ENCODE peak calls at places on chromosome 14, in ten cellular contexts. One of them, this sample, is unnamed.

GRCh38 chr14:99532310-99532709 is 51.1 kb downstream of the CCNK start:
- DNase-seq in hepatocyte: no peak
- DNase-seq in fibroblast of mammary gland: no peak
- DNase-seq in fibroblast of lung: no peak
- DNase-seq in endothelial cell: no peak
- DNase-seq in progenitor cell of endocrine pancreas: no peak
- DNase-seq in esophagus muscularis mucosa: no peak
- DNase-seq in lower lobe of right lung: no peak
- DNase-seq in type B pancreatic cell: no peak
- DNase-seq in HFF-Myc: no peak
- DNase-seq in this sample: no peak

GRCh38 chr14:54175298-54175942 is 218.8 kb upstream of the BMP4 start:
- DNase-seq in hepatocyte: peak; percentile 88
- DNase-seq in fibroblast of mammary gland: peak; percentile 77
- DNase-seq in fibroblast of lung: peak; percentile 83
- DNase-seq in endothelial cell: peak; percentile 74
- DNase-seq in progenitor cell of endocrine pancreas: peak; percentile 53
- DNase-seq in esophagus muscularis mucosa: no peak
- DNase-seq in lower lobe of right lung: no peak
- DNase-seq in type B pancreatic cell: no peak
- DNase-seq in HFF-Myc: peak; percentile 88
- DNase-seq in this sample: peak; percentile 57

GRCh38 chr14:102215522-102216250 is 76.0 kb downstream of the WDR20 start:
- DNase-seq in hepatocyte: no peak
- DNase-seq in fibroblast of mammary gland: peak; percentile 42
- DNase-seq in fibroblast of lung: no peak
- DNase-seq in endothelial cell: no peak
- DNase-seq in progenitor cell of endocrine pancreas: no peak
- DNase-seq in esophagus muscularis mucosa: no peak
- DNase-seq in lower lobe of right lung: no peak
- DNase-seq in type B pancreatic cell: no peak
- DNase-seq in HFF-Myc: no peak
- DNase-seq in this sample: no peak

GRCh38 chr14:74405663-74406062 is 20.3 kb downstream of the SYNDIG1L start:
- DNase-seq in hepatocyte: no peak
- DNase-seq in fibroblast of mammary gland: no peak
- DNase-seq in fibroblast of lung: no peak
- DNase-seq in endothelial cell: no peak
- DNase-seq in progenitor cell of endocrine pancreas: no peak
- DNase-seq in esophagus muscularis mucosa: no peak
- DNase-seq in lower lobe of right lung: peak; percentile 34
- DNase-seq in type B pancreatic cell: no peak
- DNase-seq in HFF-Myc: no peak
- DNase-seq in this sample: no peak

GRCh38 chr14:27672047-27672446 is 1074.2 kb upstream of the NOVA1 start:
- DNase-seq in hepatocyte: no peak
- DNase-seq in fibroblast of mammary gland: no peak
- DNase-seq in fibroblast of lung: peak; percentile 9
- DNase-seq in endothelial cell: no peak
- DNase-seq in progenitor cell of endocrine pancreas: no peak
- DNase-seq in esophagus muscularis mucosa: no peak
- DNase-seq in lower lobe of right lung: no peak
- DNase-seq in type B pancreatic cell: no peak
- DNase-seq in HFF-Myc: no peak
- DNase-seq in this sample: no peak

GRCh38 chr14:98578204-98578603 is 693.8 kb downstream of the BCL11B start:
- DNase-seq in hepatocyte: peak; percentile 28
- DNase-seq in fibroblast of mammary gland: peak; percentile 1
- DNase-seq in fibroblast of lung: no peak
- DNase-seq in endothelial cell: no peak
- DNase-seq in progenitor cell of endocrine pancreas: no peak
- DNase-seq in esophagus muscularis mucosa: no peak
- DNase-seq in lower lobe of right lung: no peak
- DNase-seq in type B pancreatic cell: no peak
- DNase-seq in HFF-Myc: no peak
- DNase-seq in this sample: no peak

GRCh38 chr14:60229614-60230013 is 19.4 kb upstream of the PPM1A start:
- DNase-seq in hepatocyte: no peak
- DNase-seq in fibroblast of mammary gland: no peak
- DNase-seq in fibroblast of lung: no peak
- DNase-seq in endothelial cell: no peak
- DNase-seq in progenitor cell of endocrine pancreas: no peak
- DNase-seq in esophagus muscularis mucosa: no peak
- DNase-seq in lower lobe of right lung: no peak
- DNase-seq in type B pancreatic cell: no peak
- DNase-seq in HFF-Myc: no peak
- DNase-seq in this sample: no peak

GRCh38 chr14:77372304-77372841 is 4.5 kb downstream of the TMED8 start:
- DNase-seq in hepatocyte: no peak
- DNase-seq in fibroblast of mammary gland: peak; percentile 64
- DNase-seq in fibroblast of lung: peak; percentile 65
- DNase-seq in endothelial cell: no peak
- DNase-seq in progenitor cell of endocrine pancreas: no peak
- DNase-seq in esophagus muscularis mucosa: no peak
- DNase-seq in lower lobe of right lung: no peak
- DNase-seq in type B pancreatic cell: no peak
- DNase-seq in HFF-Myc: no peak
- DNase-seq in this sample: no peak

GRCh38 chr14:34122650-34123049 is 171.8 kb upstream of the EGLN3 start:
- DNase-seq in hepatocyte: no peak
- DNase-seq in fibroblast of mammary gland: no peak
- DNase-seq in fibroblast of lung: no peak
- DNase-seq in endothelial cell: no peak
- DNase-seq in progenitor cell of endocrine pancreas: no peak
- DNase-seq in esophagus muscularis mucosa: no peak
- DNase-seq in lower lobe of right lung: no peak
- DNase-seq in type B pancreatic cell: no peak
- DNase-seq in HFF-Myc: no peak
- DNase-seq in this sample: no peak

GRCh38 chr14:34119107-34119858 is 168.4 kb upstream of the EGLN3 start:
- DNase-seq in hepatocyte: no peak
- DNase-seq in fibroblast of mammary gland: no peak
- DNase-seq in fibroblast of lung: no peak
- DNase-seq in endothelial cell: no peak
- DNase-seq in progenitor cell of endocrine pancreas: no peak
- DNase-seq in esophagus muscularis mucosa: no peak
- DNase-seq in lower lobe of right lung: no peak
- DNase-seq in type B pancreatic cell: no peak
- DNase-seq in HFF-Myc: no peak
- DNase-seq in this sample: no peak

GRCh38 chr14:34124585-34124984 is 173.7 kb upstream of the EGLN3 start:
- DNase-seq in hepatocyte: no peak
- DNase-seq in fibroblast of mammary gland: no peak
- DNase-seq in fibroblast of lung: no peak
- DNase-seq in endothelial cell: no peak
- DNase-seq in progenitor cell of endocrine pancreas: no peak
- DNase-seq in esophagus muscularis mucosa: no peak
- DNase-seq in lower lobe of right lung: no peak
- DNase-seq in type B pancreatic cell: no peak
- DNase-seq in HFF-Myc: no peak
- DNase-seq in this sample: no peak

GRCh38 chr14:34122081-34122480 is 171.2 kb upstream of the EGLN3 start:
- DNase-seq in hepatocyte: no peak
- DNase-seq in fibroblast of mammary gland: no peak
- DNase-seq in fibroblast of lung: no peak
- DNase-seq in endothelial cell: no peak
- DNase-seq in progenitor cell of endocrine pancreas: no peak
- DNase-seq in esophagus muscularis mucosa: no peak
- DNase-seq in lower lobe of right lung: no peak
- DNase-seq in type B pancreatic cell: no peak
- DNase-seq in HFF-Myc: no peak
- DNase-seq in this sample: no peak

DNA sequence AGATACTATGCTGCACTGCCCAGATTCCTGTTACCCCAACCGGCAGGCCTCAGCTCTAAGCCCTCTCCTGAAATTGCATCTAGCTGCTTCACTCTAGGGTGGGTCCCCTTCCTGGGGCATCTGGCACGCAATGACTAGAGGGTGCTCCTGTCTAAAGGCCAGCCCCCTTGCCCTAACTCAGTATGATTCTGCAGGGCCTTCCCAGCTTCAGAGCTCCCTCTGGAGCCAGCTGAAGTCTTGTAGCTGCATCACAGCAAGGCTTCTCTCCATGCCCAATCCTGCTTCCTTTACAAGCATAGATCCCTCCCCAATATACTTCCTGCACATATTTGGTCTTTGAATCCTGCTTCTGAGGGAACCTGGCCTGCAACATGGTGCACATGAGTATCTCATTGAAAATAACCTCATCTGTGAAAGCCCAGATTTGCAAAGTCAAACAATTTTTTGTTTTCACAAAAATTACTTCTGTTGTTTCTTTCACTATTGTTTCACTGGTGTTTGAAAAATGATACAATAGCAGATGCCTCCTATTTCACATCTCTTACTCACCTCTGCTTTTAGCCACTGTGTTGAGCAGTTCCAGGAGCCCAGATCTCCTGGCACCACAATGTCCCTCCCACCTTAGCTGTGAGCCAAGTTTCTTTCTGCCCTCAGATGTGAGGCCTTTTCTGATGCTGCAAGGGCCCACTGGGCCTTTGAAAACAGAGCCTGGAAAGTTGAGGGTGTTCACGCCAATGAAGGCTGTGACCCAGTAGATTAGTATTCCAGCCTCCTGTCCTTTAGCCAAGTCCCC is 169.5 kb upstream of the EGLN3 start:
- DNase-seq in hepatocyte: no peak
- DNase-seq in fibroblast of mammary gland: peak; percentile 6
- DNase-seq in fibroblast of lung: no peak
- DNase-seq in endothelial cell: no peak
- DNase-seq in progenitor cell of endocrine pancreas: no peak
- DNase-seq in esophagus muscularis mucosa: no peak
- DNase-seq in lower lobe of right lung: no peak
- DNase-seq in type B pancreatic cell: no peak
- DNase-seq in HFF-Myc: no peak
- DNase-seq in this sample: no peak
- TF ChIP-seq CTCF in hepatocyte: no peak
- TF ChIP-seq CTCF in fibroblast of mammary gland: no peak
- TF ChIP-seq CTCF in fibroblast of lung: no peak
- TF ChIP-seq CTCF in endothelial cell: no peak
- TF ChIP-seq CTCF in progenitor cell of endocrine pancreas: no peak
- TF ChIP-seq CTCF in esophagus muscularis mucosa: no peak
- TF ChIP-seq CTCF in lower lobe of right lung: no peak
- TF ChIP-seq CTCF in type B pancreatic cell: no peak
- TF ChIP-seq CTCF in HFF-Myc: no peak
- TF ChIP-seq CTCF in this sample: no peak

GRCh38 chr14:49950275-49951250 is 57.7 kb downstream of the ARF6 start:
- DNase-seq in hepatocyte: no peak
- DNase-seq in fibroblast of mammary gland: peak; percentile 15
- DNase-seq in fibroblast of lung: no peak
- DNase-seq in endothelial cell: no peak
- DNase-seq in progenitor cell of endocrine pancreas: no peak
- DNase-seq in esophagus muscularis mucosa: no peak
- DNase-seq in lower lobe of right lung: peak; percentile 81
- DNase-seq in type B pancreatic cell: no peak
- DNase-seq in HFF-Myc: no peak
- DNase-seq in this sample: no peak

GRCh38 chr14:49942090-49942489 is 49.2 kb downstream of the ARF6 start:
- DNase-seq in hepatocyte: no peak
- DNase-seq in fibroblast of mammary gland: no peak
- DNase-seq in fibroblast of lung: no peak
- DNase-seq in endothelial cell: no peak
- DNase-seq in progenitor cell of endocrine pancreas: no peak
- DNase-seq in esophagus muscularis mucosa: no peak
- DNase-seq in lower lobe of right lung: no peak
- DNase-seq in type B pancreatic cell: no peak
- DNase-seq in HFF-Myc: no peak
- DNase-seq in this sample: no peak

GRCh38 chr14:49945448-49946319 is 52.8 kb downstream of the ARF6 start:
- DNase-seq in hepatocyte: no peak
- DNase-seq in fibroblast of mammary gland: no peak
- DNase-seq in fibroblast of lung: no peak
- DNase-seq in endothelial cell: no peak
- DNase-seq in progenitor cell of endocrine pancreas: no peak
- DNase-seq in esophagus muscularis mucosa: no peak
- DNase-seq in lower lobe of right lung: no peak
- DNase-seq in type B pancreatic cell: no peak
- DNase-seq in HFF-Myc: no peak
- DNase-seq in this sample: no peak

GRCh38 chr14:49944501-49944900 is 51.6 kb downstream of the ARF6 start:
- DNase-seq in hepatocyte: no peak
- DNase-seq in fibroblast of mammary gland: no peak
- DNase-seq in fibroblast of lung: no peak
- DNase-seq in endothelial cell: no peak
- DNase-seq in progenitor cell of endocrine pancreas: no peak
- DNase-seq in esophagus muscularis mucosa: no peak
- DNase-seq in lower lobe of right lung: no peak
- DNase-seq in type B pancreatic cell: no peak
- DNase-seq in HFF-Myc: no peak
- DNase-seq in this sample: no peak

GRCh38 chr14:49946320-49947141 is 53.6 kb downstream of the ARF6 start:
- DNase-seq in hepatocyte: peak; percentile 72
- DNase-seq in fibroblast of mammary gland: peak; percentile 65
- DNase-seq in fibroblast of lung: peak; percentile 65
- DNase-seq in endothelial cell: no peak
- DNase-seq in progenitor cell of endocrine pancreas: no peak
- DNase-seq in esophagus muscularis mucosa: no peak
- DNase-seq in lower lobe of right lung: no peak
- DNase-seq in type B pancreatic cell: no peak
- DNase-seq in HFF-Myc: peak; percentile 79
- DNase-seq in this sample: no peak
- TF ChIP-seq CTCF in hepatocyte: no peak
- TF ChIP-seq CTCF in fibroblast of mammary gland: no peak
- TF ChIP-seq CTCF in fibroblast of lung: no peak
- TF ChIP-seq CTCF in endothelial cell: no peak
- TF ChIP-seq CTCF in progenitor cell of endocrine pancreas: no peak
- TF ChIP-seq CTCF in esophagus muscularis mucosa: no peak
- TF ChIP-seq CTCF in lower lobe of right lung: no peak
- TF ChIP-seq CTCF in type B pancreatic cell: no peak
- TF ChIP-seq CTCF in HFF-Myc: no peak
- TF ChIP-seq CTCF in this sample: no peak

DNA sequence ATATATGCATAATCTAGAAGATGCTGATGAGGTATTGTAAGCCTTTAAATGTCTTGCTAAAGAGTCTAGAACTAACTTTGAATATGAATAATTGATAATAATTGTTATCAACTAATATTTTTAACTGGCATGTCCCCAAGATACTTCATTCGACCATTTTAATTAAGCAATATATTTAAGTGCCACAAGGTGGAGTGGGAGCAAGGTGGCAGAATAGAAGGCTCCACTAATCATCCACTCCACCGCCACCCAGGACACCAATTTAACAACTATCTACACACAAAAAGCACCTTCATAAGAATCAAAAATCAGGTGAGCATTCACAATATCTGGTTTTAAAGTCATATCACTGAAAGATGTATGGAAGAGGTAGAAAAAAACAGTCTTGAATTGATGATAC is 409.6 kb downstream of the SEC23A start:
- DNase-seq in hepatocyte: no peak
- DNase-seq in fibroblast of mammary gland: no peak
- DNase-seq in fibroblast of lung: no peak
- DNase-seq in endothelial cell: no peak
- DNase-seq in progenitor cell of endocrine pancreas: no peak
- DNase-seq in esophagus muscularis mucosa: no peak
- DNase-seq in lower lobe of right lung: no peak
- DNase-seq in type B pancreatic cell: no peak
- DNase-seq in HFF-Myc: no peak
- DNase-seq in this sample: no peak
- TF ChIP-seq CTCF in hepatocyte: no peak
- TF ChIP-seq CTCF in fibroblast of mammary gland: no peak
- TF ChIP-seq CTCF in fibroblast of lung: no peak
- TF ChIP-seq CTCF in endothelial cell: no peak
- TF ChIP-seq CTCF in progenitor cell of endocrine pancreas: peak; percentile 11
- TF ChIP-seq CTCF in esophagus muscularis mucosa: no peak
- TF ChIP-seq CTCF in lower lobe of right lung: no peak
- TF ChIP-seq CTCF in type B pancreatic cell: no peak
- TF ChIP-seq CTCF in HFF-Myc: no peak
- TF ChIP-seq CTCF in this sample: no peak

DNA sequence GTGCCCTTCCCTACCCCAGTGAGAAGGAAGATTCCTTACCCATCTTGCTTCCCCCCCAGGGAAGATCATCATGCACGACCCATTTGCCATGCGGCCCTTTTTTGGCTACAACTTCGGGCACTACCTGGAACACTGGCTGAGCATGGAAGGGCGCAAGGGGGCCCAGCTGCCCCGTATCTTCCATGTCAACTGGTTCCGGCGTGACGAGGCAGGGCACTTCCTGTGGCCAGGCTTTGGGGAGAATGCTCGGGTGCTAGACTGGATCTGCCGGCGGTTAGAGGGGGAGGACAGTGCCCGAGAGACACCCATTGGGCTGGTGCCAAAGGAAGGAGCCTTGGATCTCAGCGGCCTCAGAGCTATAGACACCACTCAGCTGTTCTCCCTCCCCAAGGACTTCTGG is 9.3 kb downstream of the PCK2 start:
- DNase-seq in hepatocyte: no peak
- DNase-seq in fibroblast of mammary gland: no peak
- DNase-seq in fibroblast of lung: no peak
- DNase-seq in endothelial cell: no peak
- DNase-seq in progenitor cell of endocrine pancreas: no peak
- DNase-seq in esophagus muscularis mucosa: no peak
- DNase-seq in lower lobe of right lung: no peak
- DNase-seq in type B pancreatic cell: no peak
- DNase-seq in HFF-Myc: no peak
- DNase-seq in this sample: no peak
- TF ChIP-seq CTCF in hepatocyte: no peak
- TF ChIP-seq CTCF in fibroblast of mammary gland: no peak
- TF ChIP-seq CTCF in fibroblast of lung: no peak
- TF ChIP-seq CTCF in endothelial cell: no peak
- TF ChIP-seq CTCF in progenitor cell of endocrine pancreas: no peak
- TF ChIP-seq CTCF in esophagus muscularis mucosa: no peak
- TF ChIP-seq CTCF in lower lobe of right lung: no peak
- TF ChIP-seq CTCF in type B pancreatic cell: no peak
- TF ChIP-seq CTCF in HFF-Myc: no peak
- TF ChIP-seq CTCF in this sample: no peak